ENCODE peak calls at places on chromosomes 4 and X, in six cellular contexts. U is ELF-1, E is MM.1S, S is chondrocyte, O is dorsolateral prefrontal cortex, I is transverse colon. Y is an unnamed sample.

GRCh38 chrX:132648870-132649269 is 160.0 kb upstream of the MBNL3 start:
- DNase-seq in E (no peak), O (no peak), U (no peak), S (no peak), I (no peak), Y (no peak)

GRCh38 chrX:132077912-132078311 is 49.9 kb downstream of the FRMD7 start:
- DNase-seq in I (no peak), U (no peak), E (no peak), S (no peak), O (no peak), Y (no peak)

GRCh38 chr4:52091811-52092210 is 40.7 kb downstream of the SPATA18 start:
- DNase-seq in S (no peak), E (no peak), U (peak), I (no peak), O (no peak), Y (peak)

GRCh38 chrX:85851418-85851817 is 195.9 kb downstream of the CHM start:
- DNase-seq in U (peak), O (no peak), E (peak), I (peak), S (no peak), Y (no peak)

GRCh38 chr4:60133414-60133813 is 1066.7 kb upstream of the ADGRL3 start:
- DNase-seq in O (no peak), U (no peak), I (no peak), S (no peak), E (no peak), Y (no peak)

GRCh38 chr4:89754531-89754930 is 82.4 kb downstream of the SNCA start:
- DNase-seq in I (no peak), E (no peak), U (no peak), O (no peak), S (no peak), Y (peak)

GRCh38 chr4:94871644-94872305 is 114.0 kb downstream of the BMPR1B start:
- DNase-seq in U (no peak), S (no peak), O (no peak), E (no peak), I (no peak), Y (no peak)

GRCh38 chrX:1609759-1610158 is 5.1 kb upstream of the ASMT start:
- DNase-seq in I (no peak), E (no peak), U (peak), O (no peak), S (no peak), Y (no peak)

GRCh38 chrX:9662148-9662547 is 103.5 kb downstream of the GPR143 start:
- DNase-seq in E (no peak), S (no peak), U (no peak), O (no peak), I (no peak), Y (no peak)

GRCh38 chr4:167290684-167291083 is 56.4 kb upstream of the SPOCK3 start:
- DNase-seq in U (no peak), E (peak), O (no peak), S (no peak), I (no peak), Y (no peak)

GRCh38 chr4:20997886-20998285 is 297.6 kb downstream of the PACRGL start:
- DNase-seq in U (no peak), S (no peak), O (no peak), E (no peak), I (no peak), Y (no peak)

GRCh38 chr4:26074672-26075071 is 160.7 kb downstream of the SMIM20 start:
- DNase-seq in S (no peak), E (no peak), U (no peak), I (no peak), O (no peak), Y (no peak)

GRCh38 chr4:169665039-169665732 is 44.8 kb downstream of the CLCN3 start:
- DNase-seq in E (no peak), O (no peak), I (no peak), S (no peak), U (no peak), Y (no peak)

GRCh38 chr4:119329837-119330620 is 8.1 kb upstream of the FABP2 start:
- DNase-seq in O (no peak), U (no peak), S (no peak), E (no peak), I (no peak), Y (no peak)

GRCh38 chr4:184807261-184807660 is 18.5 kb downstream of the ACSL1 start:
- DNase-seq in U (no peak), O (no peak), S (no peak), E (no peak), I (no peak), Y (no peak)

GRCh38 chrX:69024931-69025330 is 140.3 kb downstream of the PJA1 start:
- DNase-seq in O (no peak), E (no peak), I (peak), S (no peak), U (peak), Y (no peak)

GRCh38 chrX:37755073-37755472 is 24.8 kb upstream of the CYBB start:
- DNase-seq in I (peak), O (no peak), S (no peak), U (no peak), E (peak), Y (no peak)

GRCh38 chr4:82785248-82786003 is 13.2 kb downstream of the SCD5 start:
- DNase-seq in E (no peak), U (peak), O (no peak), I (no peak), S (no peak), Y (no peak)

GRCh38 chr4:23348789-23349498 is 540.9 kb downstream of the PPARGC1A start:
- DNase-seq in O (no peak), E (peak), I (no peak), S (no peak), U (no peak), Y (no peak)

GRCh38 chrX:10939384-10939783 is 171.7 kb upstream of the HCCS start:
- DNase-seq in E (no peak), U (no peak), I (no peak), S (no peak), O (no peak), Y (peak)

GRCh38 chr4:76589872-76590846 is 155.1 kb downstream of the SHROOM3 start:
- DNase-seq in U (peak), I (peak), S (no peak), O (no peak), E (no peak), Y (peak)

GRCh38 chrX:22037911-22038537 is 5.9 kb downstream of the PHEX start:
- DNase-seq in S (no peak), U (no peak), I (no peak), E (no peak), O (no peak), Y (no peak)

GRCh38 chr4:43485196-43485595 is 592.7 kb downstream of the GRXCR1 start:
- DNase-seq in E (no peak), U (no peak), I (no peak), O (no peak), S (no peak), Y (no peak)